ENCODE peak calls at places on chromosomes 5 and 9, in eight cellular contexts. T is adrenal gland, V is heart right ventricle, U is transverse colon, G is thoracic aorta, N is lung, D is MM.1S, Y is endodermal cell. L is an unnamed sample. For H3K9me3, the result is how much of the 10 kb centered on the place peaks cover.

GRCh38 chr5:104189909-104190308 is 627.3 kb upstream of the NUDT12 start:
- DNase-seq in Y (no peak), D (peak), N (no peak), V (no peak), G (no peak), U (no peak), T (no peak), L (no peak)

GRCh38 chr5:176737001-176737745 is 73.2 kb upstream of the UNC5A start:
- DNase-seq in U (peak), N (no peak), G (no peak), T (no peak), V (no peak), D (no peak), Y (peak), L (no peak)

GRCh38 chr5:94072116-94072515 is 330.7 kb upstream of the POU5F2 start:
- DNase-seq in G (no peak), V (no peak), N (no peak), Y (no peak), D (no peak), T (no peak), U (no peak), L (no peak)

GRCh38 chr9:4547016-4547415 is 56.7 kb downstream of the SLC1A1 start:
- DNase-seq in Y (no peak), T (no peak), D (no peak), V (no peak), U (no peak), N (no peak), G (no peak), L (no peak)

GRCh38 chr5:114447084-114447773 is 85.4 kb downstream of the KCNN2 start:
- DNase-seq in U (no peak), T (no peak), N (no peak), V (no peak), D (peak), Y (no peak), G (no peak), L (no peak)

GRCh38 chr5:159240301-159240870 is 22.7 kb upstream of the UBLCP1 start:
- DNase-seq in N (no peak), T (no peak), Y (no peak), V (no peak), U (no peak), G (no peak), D (no peak), L (no peak)

GRCh38 chr9:129489838-129490582 is 130.9 kb downstream of the C9orf50 start:
- DNase-seq in Y (no peak), U (no peak), N (no peak), G (no peak), D (no peak), V (peak), T (no peak), L (peak)

GRCh38 chr9:129071526-129072131 is 9.3 kb upstream of the DOLPP1 start:
- DNase-seq in V (no peak), Y (peak), D (no peak), G (no peak), N (no peak), T (no peak), U (peak), L (no peak)

GRCh38 chr9:136624184-136624951 is 38.3 kb upstream of the EGFL7 start:
- DNase-seq in D (no peak), U (peak), V (no peak), N (no peak), Y (no peak), G (no peak), T (no peak), L (no peak)

GRCh38 chr5:78518365-78519197 is 130.0 kb downstream of the LHFPL2 start:
- DNase-seq in T (peak), G (peak), Y (peak), N (peak), U (peak), D (no peak), V (no peak), L (no peak)

GRCh38 chr5:176995896-176996767 is 10.4 kb downstream of the UIMC1 start:
- DNase-seq in U (no peak), V (no peak), Y (no peak), N (no peak), T (no peak), D (peak), G (no peak), L (no peak)

GRCh38 chr5:147939431-147940114 is 33.2 kb upstream of the C5orf46 start:
- DNase-seq in U (no peak), N (peak), V (no peak), D (no peak), T (no peak), Y (no peak), G (no peak), L (no peak)

GRCh38 chr9:16309350-16310271 is 560.9 kb downstream of the BNC2 start:
- DNase-seq in T (no peak), Y (no peak), N (no peak), V (peak), G (no peak), D (no peak), U (peak), L (no peak)

GRCh38 chr9:69324549-69325401 is at the start of gene ENTREP1:
- DNase-seq in U (peak), N (peak), G (no peak), V (peak), D (peak), T (peak), Y (peak), L (no peak)

GRCh38 chr9:25964239-25964638 is 286.0 kb upstream of the TUSC1 start:
- DNase-seq in G (no peak), V (no peak), Y (peak), T (peak), U (no peak), N (peak), D (peak), L (no peak)

GRCh38 chr5:71903826-71904225 is 184.8 kb downstream of the CARTPT start:
- DNase-seq in Y (no peak), U (no peak), G (no peak), V (no peak), T (no peak), D (no peak), N (no peak), L (no peak)

GRCh38 chr9:135728436-135729110 is 26.6 kb downstream of the KCNT1 start:
- DNase-seq in N (no peak), Y (no peak), T (no peak), U (no peak), D (no peak), G (no peak), V (no peak), L (no peak)

GRCh38 chr9:5587024-5587423 is 41.9 kb upstream of the RIC1 start:
- DNase-seq in U (no peak), N (no peak), D (no peak), Y (no peak), G (no peak), T (no peak), V (no peak), L (no peak)

GRCh38 chr5:34570721-34571379 is 85.3 kb upstream of the RAI14 start:
- DNase-seq in Y (no peak), T (no peak), N (no peak), V (no peak), U (no peak), D (no peak), G (no peak), L (no peak)

GRCh38 chr9:77909306-77909705 is 122.3 kb downstream of the GNAQ start:
- DNase-seq in T (no peak), V (no peak), Y (no peak), U (no peak), D (no peak), N (no peak), G (no peak), L (no peak)

DNA sequence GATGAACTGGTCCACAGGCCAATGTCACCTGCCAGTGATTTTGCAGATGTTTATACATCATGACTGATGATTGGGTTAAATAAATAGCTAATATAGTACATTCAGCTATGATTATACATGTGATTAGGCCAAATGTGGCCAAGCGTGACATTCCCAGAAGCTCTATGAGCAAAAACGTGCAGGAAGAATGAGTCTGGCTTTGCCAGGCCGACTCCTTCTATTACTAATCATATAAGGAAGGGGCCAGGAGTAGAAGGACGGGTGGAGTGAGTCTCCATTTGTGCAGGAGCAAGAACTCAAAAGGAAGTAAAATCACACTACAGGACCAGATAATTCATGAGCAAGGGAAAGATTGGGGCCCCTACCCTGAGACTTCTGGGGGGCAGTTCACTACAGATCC is 178.2 kb downstream of the ROR2 start:
- DNase-seq in U (no peak), V (no peak), T (no peak), D (no peak), Y (no peak), N (no peak), G (no peak), L (no peak)
- H3K27ac ChIP-seq in U (peak), V (no peak), T (no peak), D (no peak), Y (no peak), N (no peak), G (no peak), L (no peak)

DNA sequence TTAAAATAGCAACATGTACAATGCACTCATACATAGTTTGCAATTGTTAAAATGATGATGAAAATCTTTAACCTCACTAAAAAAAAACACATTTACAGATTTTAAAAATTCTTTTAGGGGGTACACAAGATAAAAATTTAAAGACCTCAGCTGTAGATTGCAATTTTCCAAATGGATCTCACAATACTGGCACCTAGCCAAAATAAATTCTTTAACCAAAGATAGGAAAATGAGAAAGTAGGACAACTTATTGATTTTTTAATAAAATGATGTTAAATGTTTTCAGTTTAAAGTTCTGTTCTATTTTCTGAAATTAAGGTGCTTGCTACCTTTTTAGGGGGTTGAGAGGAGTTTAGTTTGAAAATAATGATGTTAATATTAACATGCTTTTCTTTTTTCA is 90.0 kb downstream of the PCSK1 start:
- DNase-seq in T (no peak), Y (no peak), G (no peak), N (no peak), U (no peak), D (no peak), V (no peak), L (no peak)
- TF ChIP-seq CTCF in T (no peak), Y (no peak), G (no peak), N (no peak), U (no peak), D (no peak), V (no peak), L (no peak)

DNA sequence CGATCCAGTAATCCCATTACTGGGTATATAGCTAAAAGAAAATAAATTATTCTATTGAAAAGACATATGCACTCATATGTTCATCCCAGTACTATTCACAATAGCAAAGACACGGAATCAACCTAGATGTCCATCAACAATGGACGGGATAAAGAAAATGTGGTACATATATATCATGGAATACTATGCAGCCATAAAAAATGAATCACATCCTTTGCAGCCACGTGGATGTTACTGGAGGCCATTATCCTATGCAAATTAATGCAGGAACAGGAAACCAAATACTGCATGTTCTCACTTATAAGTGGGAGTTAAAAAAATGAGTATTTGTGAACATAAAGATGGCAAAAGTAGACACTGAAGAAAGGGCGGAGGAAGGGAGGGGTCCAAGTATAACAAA is 16.6 kb upstream of the IRGM start:
- DNase-seq in V (no peak), D (no peak), Y (no peak), T (no peak), U (no peak), N (no peak), G (no peak), L (no peak)
- H3K9me3 ChIP-seq in V (under half), D (under half), Y (under half), T (under half), U (under half), N (under half), G (under half), L (under half)

DNA sequence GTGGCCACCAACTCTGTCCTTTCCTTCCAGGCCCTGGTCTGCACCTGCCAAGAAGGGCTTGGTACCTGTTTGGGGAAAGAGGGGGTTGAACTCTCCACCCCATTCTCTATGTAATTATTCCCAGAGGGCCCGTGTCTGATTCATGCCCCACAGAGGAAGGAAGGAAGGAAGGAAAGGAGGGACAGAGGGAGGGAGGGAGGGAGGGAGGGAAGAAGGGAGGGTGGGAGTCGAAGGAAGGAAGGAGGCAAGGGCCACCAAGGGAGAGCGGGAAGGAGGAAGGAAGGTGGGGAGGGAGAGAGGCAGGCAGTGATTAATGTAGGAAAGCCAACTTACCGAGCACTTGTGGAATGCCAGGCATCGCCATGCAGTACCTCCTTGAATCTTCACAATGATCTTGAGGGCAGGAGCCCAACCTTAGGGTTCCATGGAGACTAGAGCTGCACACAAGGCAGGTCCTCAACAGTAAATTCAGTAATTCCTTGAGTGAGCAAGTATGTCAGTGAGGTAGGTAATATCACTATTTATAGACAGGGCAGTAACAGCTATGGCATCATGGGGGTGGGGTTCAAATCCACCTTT is 75.8 kb downstream of the FGF18 start:
- DNase-seq in G (no peak), D (no peak), U (no peak), V (peak), N (no peak), Y (no peak), T (no peak), L (no peak)
- H3K27ac ChIP-seq in G (peak), D (no peak), U (peak), V (peak), N (peak), Y (peak), T (peak), L (no peak)

GRCh38 chr5:90861843-90862586 is 303.4 kb downstream of the ADGRV1 start:
- DNase-seq in V (no peak), D (no peak), Y (no peak), N (no peak), U (no peak), G (no peak), T (no peak), L (no peak)
- TF ChIP-seq CTCF in V (no peak), D (no peak), Y (peak), N (no peak), U (no peak), G (no peak), T (no peak), L (no peak)

GRCh38 chr5:125073090-125073489 is 326.7 kb upstream of the ZNF608 start:
- DNase-seq in D (no peak), V (no peak), T (no peak), G (no peak), Y (no peak), N (no peak), U (no peak), L (no peak)
- H3K9me3 ChIP-seq in D (under half), V (under half), T (under half), G (under half), Y (half or more), N (under half), U (under half), L (under half)

DNA sequence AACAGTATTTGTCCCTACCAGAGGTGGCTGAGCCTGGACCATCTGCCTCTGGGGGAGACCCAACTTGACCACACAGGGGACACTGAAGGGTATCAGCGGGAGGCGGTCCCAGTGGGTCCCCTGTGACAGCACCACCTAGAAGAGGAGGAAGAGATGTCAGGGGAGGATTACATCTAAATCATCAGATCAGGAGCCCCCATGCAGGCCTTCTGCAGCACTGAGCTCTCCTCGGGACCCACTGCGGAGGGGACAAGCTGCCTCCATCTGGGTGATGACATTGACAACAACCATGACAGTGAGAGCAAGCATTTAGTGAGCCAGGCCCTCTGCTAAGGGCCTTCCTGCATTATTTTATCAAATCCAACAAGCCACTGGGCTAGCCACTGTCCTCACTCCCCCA is 12.3 kb downstream of the ORM2 start:
- DNase-seq in Y (no peak), D (no peak), T (no peak), G (no peak), U (no peak), V (no peak), N (no peak), L (no peak)
- H3K27ac ChIP-seq in Y (no peak), D (no peak), T (no peak), G (no peak), U (no peak), V (no peak), N (no peak), L (no peak)

GRCh38 chr9:28956111-28956880 is 1383.0 kb upstream of the C9orf72 start:
- DNase-seq in D (no peak), U (no peak), G (no peak), N (no peak), T (no peak), V (no peak), Y (no peak), L (no peak)

GRCh38 chr9:28946648-28947047 is 1373.4 kb upstream of the C9orf72 start:
- DNase-seq in N (no peak), Y (no peak), G (no peak), U (no peak), D (no peak), V (no peak), T (no peak), L (no peak)

DNA sequence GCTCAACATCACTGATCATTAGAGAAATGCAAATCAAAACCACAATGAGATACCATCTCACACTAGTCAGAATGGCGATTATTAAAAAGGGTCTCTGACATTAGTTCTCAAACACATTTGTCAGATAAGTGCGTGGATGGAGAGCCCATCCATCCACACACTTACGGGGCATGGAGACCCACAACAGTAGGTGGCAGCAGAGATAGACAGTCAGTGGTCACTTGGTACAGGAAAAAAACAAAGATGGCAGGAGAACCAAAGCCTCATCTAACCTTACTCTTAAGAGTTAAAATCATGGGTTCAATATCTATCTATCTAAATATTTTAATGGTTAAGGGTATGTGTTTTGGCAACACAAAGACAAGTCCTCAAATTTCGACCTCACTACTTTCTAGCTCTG is 1378.7 kb upstream of the C9orf72 start:
- DNase-seq in U (no peak), T (no peak), N (no peak), Y (peak), V (no peak), D (no peak), G (no peak), L (no peak)
- TF ChIP-seq CTCF in U (no peak), T (no peak), N (no peak), Y (peak), V (no peak), D (no peak), G (no peak), L (no peak)

L was measured in CD4-positive, alpha-beta T cell.